ENCODE peak calls at places on chromosomes 3 and 15, in four cellular contexts. U, Y, O and P are unnamed samples.

GRCh38 chr15:59178151-59178705 is 28.4 kb upstream of the LDHAL6B start:
- DNase-seq in U (no peak), Y (no peak), O (no peak), P (no peak)

GRCh38 chr3:111541911-111542483 is at the start of gene CD96:
- DNase-seq in U (peak; percentile 62), Y (no peak), O (no peak), P (no peak)

GRCh38 chr3:185175370-185175987 is 22.6 kb upstream of the C3orf70 start:
- DNase-seq in U (no peak), Y (peak; percentile 26), O (peak; percentile 51), P (no peak)

GRCh38 chr3:165159760-165160421 is 36.3 kb downstream of the SLITRK3 start:
- DNase-seq in U (no peak), Y (no peak), O (no peak), P (no peak)

GRCh38 chr3:109081746-109082510 is 36.0 kb downstream of the MORC1 start:
- DNase-seq in U (no peak), Y (no peak), O (peak; percentile 8), P (no peak)

GRCh38 chr3:176896640-176897039 is 300.6 kb downstream of the TBL1XR1 start:
- DNase-seq in U (no peak), Y (no peak), O (no peak), P (no peak)

GRCh38 chr15:68930268-68931022 is at the start of gene SPESP1:
- DNase-seq in U (peak; percentile 74), Y (peak; percentile 72), O (no peak), P (no peak)

GRCh38 chr3:196422976-196423781 is 9.0 kb downstream of the UBXN7 start:
- DNase-seq in U (no peak), Y (no peak), O (no peak), P (no peak)

GRCh38 chr3:86990171-86990733 is 697 bp downstream of the VGLL3 start:
- DNase-seq in U (peak; percentile 81), Y (peak; percentile 60), O (peak; percentile 14), P (no peak)

GRCh38 chr3:31942446-31942845 is 38.6 kb downstream of the OSBPL10 start:
- DNase-seq in U (no peak), Y (no peak), O (no peak), P (no peak)

GRCh38 chr3:54951405-54951804 is 23.5 kb upstream of the LRTM1 start:
- DNase-seq in U (peak; percentile 73), Y (peak; percentile 85), O (peak; percentile 58), P (peak; percentile 23)

GRCh38 chr3:45795882-45796765 is at the start of gene SLC6A20:
- DNase-seq in U (no peak), Y (no peak), O (peak; percentile 14), P (no peak)

GRCh38 chr3:4799266-4800256 is 179.7 kb upstream of the BHLHE40 start:
- DNase-seq in U (no peak), Y (no peak), O (no peak), P (no peak)

GRCh38 chr3:4797201-4797600 is 182.0 kb upstream of the BHLHE40 start:
- DNase-seq in U (no peak), Y (no peak), O (no peak), P (no peak)

GRCh38 chr3:4802903-4803302 is 176.3 kb upstream of the BHLHE40 start:
- DNase-seq in U (no peak), Y (no peak), O (no peak), P (no peak)

GRCh38 chr3:4801924-4802323 is 177.3 kb upstream of the BHLHE40 start:
- DNase-seq in U (no peak), Y (no peak), O (no peak), P (no peak)

DNA sequence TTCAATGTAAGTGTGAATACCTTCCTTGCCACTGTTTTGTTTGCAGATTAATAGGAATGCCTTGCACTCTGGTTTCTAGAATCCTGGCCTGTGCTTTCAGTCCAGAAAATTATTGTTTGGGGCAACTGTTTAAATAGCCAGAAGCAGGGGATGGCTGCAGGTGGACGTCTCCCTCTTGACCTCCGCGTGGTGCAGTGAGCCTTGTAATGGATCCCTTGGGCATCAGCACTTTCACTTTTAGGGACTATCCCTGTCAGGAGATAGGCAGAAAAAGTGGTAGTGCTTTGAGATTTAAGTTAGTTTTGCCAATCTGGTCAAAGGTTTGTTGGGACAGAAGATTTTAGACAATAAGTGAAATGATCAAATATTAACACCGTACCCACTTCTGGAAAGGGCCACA is 178.6 kb upstream of the BHLHE40 start:
- DNase-seq in U (no peak), Y (no peak), O (no peak), P (no peak)
- TF ChIP-seq CTCF in U (no peak), Y (no peak), O (no peak), P (no peak)

GRCh38 chr3:188283347-188283746 is 129.4 kb downstream of the LPP start:
- DNase-seq in U (no peak), Y (no peak), O (no peak), P (no peak)
- TF ChIP-seq CTCF in U (no peak), Y (no peak), O (no peak), P (no peak)

GRCh38 chr3:89320186-89320585 is 212.8 kb downstream of the EPHA3 start:
- DNase-seq in U (no peak), Y (no peak), O (no peak), P (no peak)

GRCh38 chr3:89312141-89312540 is 204.7 kb downstream of the EPHA3 start:
- DNase-seq in U (no peak), Y (no peak), O (no peak), P (no peak)

GRCh38 chr3:89315750-89316149 is 208.3 kb downstream of the EPHA3 start:
- DNase-seq in U (no peak), Y (no peak), O (no peak), P (no peak)

DNA sequence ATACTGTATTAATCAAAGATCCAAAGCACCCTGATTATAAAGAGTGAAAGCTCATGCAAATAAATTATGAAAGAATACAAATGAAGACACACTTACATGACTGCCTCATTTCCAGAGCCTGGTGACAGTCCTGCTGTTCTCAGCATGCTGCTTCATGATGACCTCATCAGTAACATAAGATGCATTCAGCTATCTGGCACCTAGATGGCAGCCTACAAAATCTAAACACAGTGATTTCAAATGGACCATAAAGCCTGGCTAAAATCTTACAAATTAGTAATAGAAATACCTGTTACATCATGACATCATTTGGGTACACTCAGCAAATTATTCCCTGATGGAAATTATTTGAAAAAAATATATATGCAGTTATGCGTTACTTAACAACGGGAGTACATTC is 207.0 kb downstream of the EPHA3 start:
- DNase-seq in U (no peak), Y (no peak), O (no peak), P (no peak)
- TF ChIP-seq CTCF in U (no peak), Y (no peak), O (peak; percentile 59), P (no peak)

DNA sequence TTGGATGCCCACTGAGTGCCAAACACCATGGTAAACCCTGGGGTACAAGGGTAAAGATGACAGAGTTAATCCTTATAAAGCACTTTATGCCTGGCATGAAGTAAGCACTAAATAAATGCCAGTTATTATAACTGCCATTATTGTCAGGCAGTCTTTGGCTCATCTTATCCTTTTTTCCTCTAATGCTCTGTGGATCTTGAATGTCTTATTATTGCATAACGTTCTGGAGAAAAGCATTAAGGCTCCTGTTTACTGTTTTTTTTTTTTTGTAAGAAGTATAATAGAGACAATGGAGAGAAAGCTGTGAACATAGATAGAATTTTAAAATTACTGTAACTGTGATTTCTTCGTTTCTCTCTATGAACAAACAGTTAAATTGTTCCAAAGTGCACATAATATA is 520.9 kb downstream of the ROBO1 start:
- DNase-seq in U (no peak), Y (no peak), O (no peak), P (no peak)
- TF ChIP-seq CTCF in U (no peak), Y (no peak), O (no peak), P (no peak)

DNA sequence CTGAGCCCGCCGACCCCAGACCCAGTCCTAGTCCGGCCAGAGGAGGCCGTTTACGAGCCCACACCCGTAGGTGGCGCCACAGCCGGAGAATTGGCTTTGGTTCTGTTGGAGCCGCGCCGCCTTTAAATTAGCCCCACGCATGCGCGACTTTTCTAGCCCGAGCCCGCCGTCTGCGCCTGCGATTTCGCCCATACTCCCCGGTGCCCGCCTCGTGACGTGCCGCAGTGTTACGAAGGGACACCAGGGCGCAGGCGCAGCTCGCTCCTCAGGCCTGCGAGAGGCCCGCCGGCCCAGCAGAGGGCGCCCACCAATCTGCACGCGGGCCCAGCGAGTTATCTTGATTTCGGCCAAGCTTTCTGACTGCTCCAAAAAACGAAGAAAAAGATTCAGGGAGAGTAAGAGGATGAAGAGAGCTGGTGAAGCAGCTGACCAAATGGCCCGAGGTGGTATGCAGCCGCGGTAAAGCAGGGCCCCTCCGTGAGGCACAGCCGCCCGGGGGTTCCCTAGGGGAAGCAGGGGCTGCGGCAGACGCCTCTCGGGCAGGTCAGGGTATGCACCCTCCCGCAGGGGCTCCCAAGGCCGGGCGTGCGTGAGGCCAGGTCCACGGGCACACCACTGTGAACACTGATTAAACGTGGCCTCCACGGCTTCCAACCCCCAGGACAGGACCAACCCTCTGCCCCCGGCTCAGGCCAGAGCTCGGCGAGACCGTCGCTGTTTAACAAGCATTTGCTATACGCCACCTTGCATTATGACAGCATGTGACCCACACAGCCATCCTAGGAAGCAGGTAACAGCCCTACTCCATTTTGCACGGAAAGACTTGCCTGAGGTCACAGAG is 32.8 kb downstream of the RPN1 start:
- DNase-seq in U (peak; percentile 99), Y (peak; percentile 98), O (peak; percentile 99), P (peak; percentile 95)
- TF ChIP-seq CTCF in U (peak; percentile 94), Y (peak; percentile 94), O (peak; percentile 93), P (peak; percentile 74)

GRCh38 chr15:52529289-52529929 is 729 bp upstream of the MYO5A start:
- DNase-seq in U (no peak), Y (no peak), O (peak; percentile 14), P (no peak)
- TF ChIP-seq CTCF in U (no peak), Y (no peak), O (no peak), P (no peak)

GRCh38 chr15:75213768-75214221 is 12.1 kb downstream of the C15orf39 start:
- DNase-seq in U (no peak), Y (no peak), O (no peak), P (no peak)
- TF ChIP-seq CTCF in U (no peak), Y (no peak), O (no peak), P (no peak)